ENCODE peak calls at places on chromosomes 2 and 18, in nine cellular contexts. F is CD8-positive, alpha-beta T cell; K is heart right ventricle; H is left ventricle myocardium inferior; L is OCI-LY7; S is adrenal gland; X is CD8-positive, alpha-beta memory T cell; J is effector memory CD4-positive, alpha-beta T cell; A is CD4-positive, alpha-beta memory T cell. G is an unnamed sample. For H3K4me1, the result is how much of the 10 kb centered on the place peaks cover.

GRCh38 chr2:136065384-136065783 is 52.6 kb downstream of the CXCR4 start:
- DNase-seq in F (no peak), X (no peak), K (no peak), A (no peak), S (no peak), J (no peak), L (no peak), H (no peak), G (no peak)

GRCh38 chr2:225640550-225640949 is 241.0 kb downstream of the NYAP2 start:
- DNase-seq in A (no peak), K (no peak), H (no peak), F (no peak), L (no peak), J (no peak), S (no peak), X (no peak), G (no peak)

GRCh38 chr18:51802589-51802988 is 537.4 kb upstream of the DCC start:
- DNase-seq in H (no peak), S (no peak), A (no peak), J (no peak), L (no peak), K (no peak), F (no peak), X (no peak), G (no peak)

GRCh38 chr2:132605236-132606180 is 64.5 kb downstream of the LYPD1 start:
- DNase-seq in A (no peak), F (no peak), S (no peak), K (no peak), L (peak), H (no peak), J (no peak), X (no peak), G (no peak)

GRCh38 chr2:33013684-33014110 is 66.9 kb downstream of the LTBP1 start:
- DNase-seq in F (no peak), K (no peak), A (no peak), S (no peak), X (no peak), H (no peak), J (no peak), L (no peak), G (no peak)

GRCh38 chr2:67322361-67323001 is 74.7 kb upstream of the ETAA1 start:
- DNase-seq in J (no peak), L (no peak), X (no peak), F (no peak), A (no peak), K (peak), H (peak), S (peak), G (peak)

GRCh38 chr2:178009813-178010212 is 62.8 kb downstream of the PDE11A start:
- DNase-seq in F (no peak), X (no peak), L (no peak), K (no peak), A (no peak), J (no peak), S (no peak), H (no peak), G (no peak)

GRCh38 chr2:239052720-239053665 is 205.1 kb downstream of the TWIST2 start:
- DNase-seq in K (no peak), A (no peak), H (no peak), S (no peak), J (no peak), F (no peak), X (no peak), L (no peak), G (no peak)

GRCh38 chr2:171066110-171066509 is 94.6 kb downstream of the TLK1 start:
- DNase-seq in H (no peak), A (no peak), L (no peak), J (no peak), F (no peak), X (no peak), K (no peak), S (no peak), G (no peak)

GRCh38 chr18:39843546-39843945 is 2111.5 kb upstream of the PIK3C3 start:
- DNase-seq in X (no peak), L (no peak), J (no peak), H (no peak), A (no peak), F (no peak), S (no peak), K (no peak), G (no peak)

GRCh38 chr18:47420130-47420529 is 168.7 kb upstream of the SKOR2 start:
- DNase-seq in L (peak), H (no peak), A (no peak), J (no peak), X (no peak), S (no peak), K (no peak), F (no peak), G (no peak)

GRCh38 chr2:168208652-168209051 is 38.7 kb downstream of the STK39 start:
- DNase-seq in K (no peak), H (no peak), J (no peak), S (no peak), X (no peak), A (no peak), L (no peak), F (no peak), G (no peak)

GRCh38 chr2:233807215-233807865 is 29.2 kb downstream of the MROH2A start:
- DNase-seq in S (no peak), J (no peak), K (no peak), L (no peak), F (no peak), H (no peak), A (no peak), X (no peak), G (peak)

GRCh38 chr2:39115556-39115955 is 5.3 kb downstream of the SOS1 start:
- DNase-seq in L (no peak), X (no peak), K (no peak), H (no peak), S (no peak), F (no peak), J (no peak), A (no peak), G (no peak)

GRCh38 chr2:20649586-20650375 is 1.1 kb downstream of the HS1BP3 start:
- DNase-seq in H (no peak), A (no peak), K (no peak), X (no peak), J (no peak), L (no peak), F (no peak), S (peak), G (no peak)

GRCh38 chr2:238459081-238459629 is 32.4 kb downstream of the ASB1 start:
- DNase-seq in F (no peak), H (peak), X (no peak), A (no peak), S (no peak), J (no peak), K (peak), L (no peak), G (peak)

GRCh38 chr2:54879598-54880355 is 156.3 kb downstream of the EML6 start:
- DNase-seq in K (no peak), H (no peak), J (no peak), A (no peak), L (no peak), F (no peak), X (no peak), S (no peak), G (no peak)

GRCh38 chr2:119289093-119289492 is 65.5 kb downstream of the STEAP3 start:
- DNase-seq in J (no peak), S (no peak), H (no peak), X (no peak), K (no peak), L (no peak), A (no peak), F (no peak), G (no peak)

GRCh38 chr18:2411381-2411977 is 159.8 kb downstream of the METTL4 start:
- DNase-seq in X (no peak), H (no peak), J (no peak), F (no peak), A (no peak), L (no peak), K (no peak), S (no peak), G (no peak)

GRCh38 chr2:27875089-27875881 is 14.9 kb downstream of the RBKS start:
- DNase-seq in F (no peak), X (no peak), J (no peak), S (peak), A (no peak), H (no peak), L (no peak), K (no peak), G (no peak)

GRCh38 chr2:187922841-187923240 is 368.6 kb upstream of the TFPI start:
- DNase-seq in A (no peak), X (no peak), H (no peak), J (no peak), K (no peak), F (no peak), S (no peak), L (no peak), G (no peak)

GRCh38 chr18:74050807-74051206 is 96.8 kb downstream of the FBXO15 start:
- DNase-seq in X (no peak), J (no peak), S (no peak), H (no peak), K (no peak), L (no peak), A (no peak), F (no peak), G (no peak)
- H3K4me3 ChIP-seq in X (no peak), J (no peak), S (no peak), H (no peak), K (no peak), L (no peak), A (no peak), F (no peak), G (no peak)

DNA sequence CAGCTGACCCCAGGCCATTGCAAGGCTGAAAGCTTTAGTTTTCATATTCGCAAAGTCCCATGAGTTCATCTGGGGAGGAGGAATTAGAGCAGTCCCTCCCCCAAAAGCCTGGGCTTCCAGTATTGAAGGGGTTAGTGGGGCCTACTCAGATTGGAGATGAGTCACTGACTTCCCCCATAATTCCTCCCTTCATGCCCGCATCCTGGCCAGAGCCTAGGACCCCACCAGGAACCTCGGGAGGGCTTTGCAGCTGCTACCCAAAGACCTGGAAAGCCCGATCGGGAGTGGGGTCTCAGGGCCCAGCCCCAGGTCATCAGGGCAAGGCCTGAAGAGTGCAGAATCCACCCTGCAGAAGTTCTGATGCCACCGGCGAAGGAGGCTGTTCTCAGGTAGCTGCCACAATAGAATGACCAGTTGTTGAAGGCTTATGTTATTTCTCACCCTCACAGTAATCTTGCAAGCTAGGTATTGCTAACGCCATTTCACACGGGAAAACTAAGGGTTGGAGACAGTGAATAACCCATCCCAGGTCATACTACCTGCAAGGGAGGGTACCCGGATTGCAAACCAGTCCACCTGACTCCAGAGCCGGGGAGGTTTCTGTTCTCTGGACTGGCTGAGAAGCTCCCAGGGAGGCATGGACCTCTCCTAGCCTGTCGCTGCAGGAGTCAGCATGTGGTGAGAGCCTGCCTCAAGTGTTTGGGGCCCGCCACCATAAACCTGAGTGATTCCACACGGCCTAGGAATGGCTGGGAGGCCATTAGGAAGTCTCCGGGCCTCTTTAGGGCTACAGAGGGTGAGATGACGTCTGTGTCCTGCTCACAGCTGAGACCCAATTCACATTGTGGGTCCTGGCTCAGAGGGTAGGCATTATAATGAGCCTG is 5.8 kb upstream of the ARID5A start:
- DNase-seq in X (no peak), A (no peak), F (no peak), H (no peak), S (no peak), L (no peak), K (no peak), J (no peak), G (no peak)
- H3K4me1 ChIP-seq in X (under half), A (half or more), F (under half), H (half or more), S (under half), L (under half), K (half or more), J (under half), G (half or more)

GRCh38 chr2:109265953-109266352 is 136.9 kb downstream of the SH3RF3 start:
- DNase-seq in H (no peak), S (no peak), J (no peak), X (no peak), L (no peak), A (no peak), K (no peak), F (no peak), G (no peak)
- H3K27ac ChIP-seq in H (no peak), S (no peak), J (no peak), X (no peak), L (no peak), A (no peak), K (no peak), F (no peak), G (no peak)

DNA sequence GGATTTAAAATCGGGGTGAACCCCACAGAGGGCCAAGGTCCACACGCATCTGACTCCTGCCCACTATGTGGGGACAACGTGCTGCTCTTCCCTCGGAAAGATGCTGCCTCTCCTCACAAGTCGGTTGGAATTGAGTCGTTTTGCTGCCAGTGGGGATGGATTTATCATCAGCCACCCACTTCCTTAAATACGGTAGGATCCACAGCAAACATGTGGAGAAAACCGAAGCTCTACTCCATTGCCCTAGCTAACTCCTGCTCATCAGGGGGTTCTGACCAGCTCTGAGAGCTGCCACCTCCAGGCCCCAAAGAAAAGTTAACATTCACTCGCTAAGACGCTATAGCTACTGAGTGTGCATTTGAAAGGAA is 80.9 kb downstream of the CHRNA1 start:
- DNase-seq in H (no peak), L (no peak), S (no peak), J (no peak), K (no peak), X (no peak), F (no peak), A (peak), G (no peak)
- H3K4me3 ChIP-seq in H (peak), L (no peak), S (peak), J (peak), K (peak), X (peak), F (peak), A (peak), G (peak)

GRCh38 chr2:237128026-237128703 is 42.5 kb downstream of the COPS8 start:
- DNase-seq in S (peak), J (no peak), X (no peak), F (peak), A (no peak), L (no peak), K (peak), H (peak), G (peak)

GRCh38 chr2:237128845-237129592 is 43.3 kb downstream of the COPS8 start:
- DNase-seq in A (no peak), X (no peak), S (no peak), J (no peak), K (no peak), L (no peak), F (no peak), H (no peak), G (no peak)

GRCh38 chr2:237124820-237125219 is 39.1 kb downstream of the COPS8 start:
- DNase-seq in S (no peak), K (no peak), H (no peak), X (no peak), L (no peak), J (no peak), A (no peak), F (no peak), G (no peak)

GRCh38 chr2:237125967-237126366 is 40.3 kb downstream of the COPS8 start:
- DNase-seq in K (no peak), A (no peak), S (no peak), H (no peak), F (no peak), J (no peak), L (no peak), X (no peak), G (no peak)

GRCh38 chr2:237126519-237126918 is 40.8 kb downstream of the COPS8 start:
- DNase-seq in H (no peak), A (no peak), F (no peak), J (no peak), L (no peak), K (no peak), X (no peak), S (no peak), G (no peak)
- H3K4me1 ChIP-seq in H (under half), A (under half), F (under half), J (under half), L (under half), K (under half), X (under half), S (under half), G (under half)

GRCh38 chr2:74528600-74529356 is 728 bp downstream of the AUP1 start:
- DNase-seq in A (no peak), L (peak), K (no peak), X (no peak), H (no peak), F (no peak), J (no peak), S (no peak), G (no peak)
- H3K27ac ChIP-seq in A (peak), L (peak), K (peak), X (peak), H (peak), F (peak), J (peak), S (peak), G (peak)

G was measured in tibial artery.